ENCODE peak calls at places on chromosomes 6 and 20, in seven cellular contexts. C is naive B cell, J is posterior cingulate gyrus, A is fibroblast of the aortic adventitia, F is kidney tubule cell, Q is fibroblast of villous mesenchyme, W is SJSA1. P is an unnamed sample.
A peak's percentile ranks its signal among the peaks of the same experiment; 100 is the strongest.

GRCh38 chr20:46468508-46468907 is 44.9 kb downstream of the ZNF334 start:
- DNase-seq in A (no peak), C (no peak), J (no peak), F (no peak), Q (no peak), W (no peak), P (no peak)

GRCh38 chr6:99348823-99349619 is 453 bp downstream of the FAXC start:
- DNase-seq in Q (no peak), J (peak; percentile 34), F (no peak), W (no peak), A (no peak), C (no peak), P (peak; percentile 49)

GRCh38 chr20:58892932-58893224 is 40.4 kb downstream of the GNAS start:
- DNase-seq in C (no peak), F (no peak), A (no peak), W (no peak), J (no peak), Q (no peak), P (no peak)

GRCh38 chr20:46951405-46951804 is 56.8 kb downstream of the EYA2 start:
- DNase-seq in A (no peak), Q (no peak), J (no peak), C (no peak), W (no peak), F (peak; percentile 25), P (no peak)

GRCh38 chr6:151609146-151609962 is 115.5 kb downstream of the CCDC170 start:
- DNase-seq in F (no peak), J (no peak), Q (peak; percentile 33), C (no peak), W (no peak), A (peak; percentile 44), P (no peak)

GRCh38 chr6:35164868-35165267 is 23.7 kb upstream of the TCP11 start:
- DNase-seq in F (no peak), C (no peak), Q (no peak), J (no peak), A (no peak), W (no peak), P (no peak)

GRCh38 chr6:109515781-109516409 is 32.9 kb upstream of the ZBTB24 start:
- DNase-seq in J (no peak), C (no peak), Q (no peak), W (no peak), F (no peak), A (no peak), P (no peak)

GRCh38 chr6:106546322-106547052 is 82.8 kb downstream of the RTN4IP1 start:
- DNase-seq in F (peak; percentile 91), W (no peak), C (no peak), J (no peak), Q (no peak), A (peak; percentile 90), P (no peak)

GRCh38 chr6:83442752-83443151 is 11.9 kb upstream of the ME1 start:
- DNase-seq in W (no peak), Q (peak; percentile 52), F (peak; percentile 45), C (no peak), A (peak; percentile 44), J (no peak), P (no peak)

GRCh38 chr20:63121749-63122405 is 94.1 kb downstream of the YTHDF1 start:
- DNase-seq in Q (no peak), C (no peak), W (no peak), A (no peak), J (no peak), F (no peak), P (peak; percentile 26)

GRCh38 chr6:29524444-29524843 is 35.1 kb downstream of the UBD start:
- DNase-seq in J (no peak), Q (no peak), W (no peak), F (no peak), A (no peak), C (no peak), P (no peak)

GRCh38 chr20:52017669-52018317 is 173.8 kb downstream of the ZFP64 start:
- DNase-seq in W (no peak), A (no peak), Q (no peak), J (no peak), C (no peak), F (no peak), P (no peak)

GRCh38 chr6:10838794-10839333 is 525 bp upstream of the MAK start:
- DNase-seq in C (no peak), W (no peak), A (no peak), Q (no peak), J (no peak), F (peak; percentile 34), P (no peak)

GRCh38 chr6:44858998-44859397 is 469.1 kb upstream of the RUNX2 start:
- DNase-seq in W (no peak), J (no peak), A (peak; percentile 15), Q (no peak), F (no peak), C (no peak), P (no peak)

GRCh38 chr6:13814938-13815575 is 700 bp upstream of the MCUR1 start:
- DNase-seq in W (no peak), F (no peak), C (no peak), J (no peak), Q (no peak), A (peak; percentile 12), P (no peak)

GRCh38 chr6:5507056-5507722 is 245.9 kb downstream of the FARS2 start:
- DNase-seq in J (no peak), Q (no peak), C (peak; percentile 35), F (peak; percentile 53), A (no peak), W (no peak), P (no peak)

GRCh38 chr6:114421219-114421618 is 78.4 kb upstream of the HS3ST5 start:
- DNase-seq in J (no peak), C (no peak), W (no peak), F (no peak), A (no peak), Q (no peak), P (no peak)

GRCh38 chr6:142545147-142545546 is 243.3 kb downstream of the ADGRG6 start:
- DNase-seq in W (no peak), Q (no peak), F (no peak), J (no peak), C (no peak), A (no peak), P (no peak)

GRCh38 chr20:51769941-51770615 is 1.9 kb upstream of the ATP9A start:
- DNase-seq in A (no peak), J (no peak), W (no peak), Q (no peak), F (peak; percentile 19), C (no peak), P (no peak)

GRCh38 chr20:21214431-21214830 is 88.5 kb downstream of the KIZ start:
- DNase-seq in F (no peak), Q (no peak), C (no peak), A (no peak), J (no peak), W (no peak), P (no peak)

GRCh38 chr6:31728767-31729514 is at the start of gene DDAH2:
- DNase-seq in C (no peak), J (no peak), A (no peak), W (no peak), Q (no peak), F (no peak), P (no peak)

GRCh38 chr6:65786815-65787214 is 79.8 kb upstream of the EYS start:
- DNase-seq in J (no peak), Q (no peak), W (no peak), A (no peak), C (no peak), F (no peak), P (no peak)

GRCh38 chr6:125301435-125302391 is at the start of gene HDDC2:
- DNase-seq in Q (peak; percentile 81), A (peak; percentile 61), C (peak; percentile 40), W (peak; percentile 76), J (peak; percentile 56), F (peak; percentile 77), P (peak; percentile 73)

GRCh38 chr6:80872194-80872950 is 765.9 kb downstream of the BCKDHB start:
- DNase-seq in A (peak; percentile 50), F (no peak), J (no peak), W (no peak), Q (no peak), C (no peak), P (no peak)

GRCh38 chr6:158266131-158266530 is 46.1 kb upstream of the TULP4 start:
- DNase-seq in C (no peak), F (no peak), J (no peak), Q (no peak), A (no peak), W (no peak), P (no peak)

GRCh38 chr20:32189691-32190607 is 17.6 kb downstream of the PLAGL2 start:
- DNase-seq in W (no peak), C (no peak), F (no peak), J (peak; percentile 69), A (peak; percentile 29), Q (no peak), P (peak; percentile 59)

GRCh38 chr6:37011656-37012378 is 6.4 kb downstream of the FGD2 start:
- DNase-seq in J (no peak), W (no peak), A (peak; percentile 47), C (no peak), Q (peak; percentile 93), F (no peak), P (no peak)

GRCh38 chr6:89387516-89388222 is 24.4 kb downstream of the RRAGD start:
- DNase-seq in A (no peak), W (no peak), J (no peak), Q (no peak), C (peak; percentile 27), F (no peak), P (no peak)

GRCh38 chr6:99148111-99148510 is 200.4 kb upstream of the FBXL4 start:
- DNase-seq in C (no peak), A (no peak), J (no peak), F (no peak), Q (no peak), W (no peak), P (no peak)

GRCh38 chr20:63958471-63958870 is 2.3 kb upstream of the UCKL1 start:
- DNase-seq in J (no peak), Q (no peak), W (no peak), C (no peak), A (no peak), F (no peak), P (no peak)

GRCh38 chr20:51404297-51405060 is 138.0 kb downstream of the NFATC2 start:
- DNase-seq in Q (peak; percentile 51), J (no peak), A (no peak), F (no peak), W (no peak), C (peak; percentile 75), P (no peak)

GRCh38 chr6:137389150-137389664 is 105.0 kb downstream of the OLIG3 start:
- DNase-seq in J (no peak), C (peak; percentile 47), F (peak; percentile 58), A (no peak), Q (peak; percentile 28), W (no peak), P (no peak)

GRCh38 chr6:158718431-158719126 is 68.7 kb downstream of the SYTL3 start:
- DNase-seq in J (no peak), W (no peak), C (no peak), F (peak; percentile 46), Q (peak; percentile 34), A (peak; percentile 20), P (no peak)